ENCODE peak calls at places on chromosome 3, in nine cellular contexts. C is lower lobe of right lung; Y is gastrocnemius medialis; H is CD4-positive, CD25-positive, alpha-beta regulatory T cell; Q is body of pancreas; D is GM23338; V is GM12878; S is ovary; T is suprapubic skin. Z is an unnamed sample.

GRCh38 chr3:49399467-49399866 is 12.3 kb downstream of the RHOA start:
- DNase-seq in D (no peak), S (no peak), T (no peak), H (no peak), Y (no peak), C (peak; percentile 22), V (no peak), Q (no peak), Z (no peak)

GRCh38 chr3:48655063-48655462 is 7.6 kb downstream of the CELSR3 start:
- DNase-seq in C (no peak), T (no peak), D (no peak), Q (no peak), Y (no peak), H (no peak), V (no peak), S (no peak), Z (no peak)

GRCh38 chr3:72678892-72679291 is 169.4 kb downstream of the SHQ1 start:
- DNase-seq in V (peak; percentile 15), T (no peak), D (no peak), S (no peak), Y (no peak), Q (no peak), H (no peak), C (no peak), Z (no peak)

GRCh38 chr3:4751057-4752051 is 227.9 kb upstream of the BHLHE40 start:
- DNase-seq in Y (no peak), C (no peak), Q (no peak), D (no peak), V (no peak), T (no peak), S (no peak), H (no peak), Z (peak; percentile 77)

GRCh38 chr3:71940523-71940922 is 155.6 kb upstream of the PROK2 start:
- DNase-seq in V (no peak), Q (no peak), C (no peak), D (no peak), T (no peak), S (no peak), H (no peak), Y (no peak), Z (no peak)

GRCh38 chr3:194225988-194226663 is 90.2 kb downstream of the HES1 start:
- DNase-seq in H (no peak), Q (no peak), S (no peak), D (no peak), T (no peak), C (no peak), Y (no peak), V (no peak), Z (no peak)

GRCh38 chr3:187975571-187976360 is 178.2 kb upstream of the LPP start:
- DNase-seq in H (no peak), V (no peak), T (peak; percentile 82), D (no peak), S (no peak), C (no peak), Y (peak; percentile 87), Q (no peak), Z (no peak)

GRCh38 chr3:153614563-153614962 is 452.5 kb downstream of the RAP2B start:
- DNase-seq in V (no peak), T (no peak), Y (no peak), S (no peak), D (no peak), H (no peak), Q (no peak), C (no peak), Z (no peak)

GRCh38 chr3:31461441-31461840 is 71.3 kb upstream of the STT3B start:
- DNase-seq in Q (no peak), Y (no peak), S (no peak), C (no peak), D (no peak), H (no peak), T (no peak), V (no peak), Z (no peak)

GRCh38 chr3:26484140-26484539 is 138.4 kb upstream of the LRRC3B start:
- DNase-seq in H (no peak), S (no peak), D (peak; percentile 74), Y (no peak), T (no peak), Q (no peak), C (no peak), V (no peak), Z (no peak)

GRCh38 chr3:33358172-33358781 is 81.0 kb downstream of the FBXL2 start:
- DNase-seq in V (no peak), C (no peak), Q (no peak), S (no peak), Y (no peak), T (no peak), H (no peak), D (no peak), Z (no peak)

GRCh38 chr3:33364060-33364459 is 76.1 kb downstream of the UBP1 start:
- DNase-seq in H (no peak), V (no peak), Q (no peak), D (no peak), S (no peak), C (no peak), Y (no peak), T (no peak), Z (no peak)

GRCh38 chr3:33363113-33363800 is 76.9 kb downstream of the UBP1 start:
- DNase-seq in Y (no peak), V (no peak), H (no peak), D (no peak), T (no peak), C (no peak), Q (no peak), S (no peak), Z (no peak)

GRCh38 chr3:33364531-33365128 is 75.6 kb downstream of the UBP1 start:
- DNase-seq in V (no peak), C (no peak), H (no peak), T (no peak), D (no peak), Y (no peak), Q (no peak), S (no peak), Z (no peak)

DNA sequence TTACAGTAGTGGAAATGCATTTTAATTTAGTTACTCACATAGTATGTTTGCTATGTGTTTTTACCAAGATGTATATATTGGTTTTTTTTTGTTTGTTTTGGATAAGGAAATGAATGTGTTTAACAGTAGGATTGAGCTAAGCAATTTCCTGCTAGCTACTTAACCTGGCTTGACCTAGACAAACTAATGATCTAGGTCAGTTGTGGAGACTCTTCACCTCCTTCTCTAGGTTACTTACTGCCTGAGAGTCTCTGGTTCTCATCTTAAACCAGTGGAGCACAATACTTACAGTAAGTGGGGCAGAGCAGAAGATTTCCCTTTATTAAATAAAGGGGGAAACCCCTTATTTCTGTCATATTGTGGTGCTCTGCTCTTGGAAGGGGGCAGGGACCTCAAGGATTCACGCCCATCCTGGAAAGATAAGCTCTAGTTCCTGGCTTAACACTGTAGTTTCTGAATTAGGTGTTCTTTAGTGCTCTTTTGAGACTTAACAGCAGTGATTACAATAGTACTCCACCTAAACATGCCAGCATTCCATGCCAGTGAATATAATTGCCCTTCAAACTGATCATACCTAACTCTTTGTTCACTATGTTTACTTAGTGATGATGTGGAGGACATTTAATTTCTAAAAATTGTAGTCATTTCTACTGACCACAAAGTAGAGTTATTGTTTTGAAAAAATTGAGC is 79.9 kb downstream of the UBP1 start:
- DNase-seq in C (no peak), T (no peak), Q (no peak), V (no peak), Y (no peak), S (no peak), D (no peak), H (no peak), Z (no peak)
- H3K27ac ChIP-seq in C (no peak overlapping the region), T (no peak overlapping the region), Q (no peak overlapping the region), V (no peak overlapping the region), Y (no peak overlapping the region), S (no peak overlapping the region), D (no peak overlapping the region), H (no peak overlapping the region), Z (no peak overlapping the region)

DNA sequence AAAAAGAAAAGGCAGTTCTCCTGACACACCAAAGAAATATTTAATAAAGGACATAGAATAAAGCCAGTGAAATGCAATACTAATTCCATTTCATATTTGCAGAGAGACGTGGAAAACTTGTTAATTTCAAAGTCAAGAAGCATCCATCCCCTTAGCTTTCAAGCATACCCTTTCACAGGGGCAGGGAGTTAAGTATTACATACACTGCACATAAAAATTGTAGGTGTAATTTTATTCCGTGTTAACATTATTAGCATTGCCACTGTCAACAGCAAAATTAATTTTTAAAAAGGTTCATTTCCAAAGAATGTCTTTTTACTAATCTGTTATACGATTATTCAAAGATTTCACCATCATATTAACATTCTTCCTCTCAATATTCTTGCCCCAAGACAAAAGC is 518.0 kb downstream of the MECOM start:
- DNase-seq in H (no peak), V (no peak), C (no peak), Q (no peak), T (no peak), S (no peak), Y (no peak), D (no peak), Z (no peak)
- H3K27ac ChIP-seq in H (no peak overlapping the region), V (no peak overlapping the region), C (peak overlapping the region; percentile 83), Q (peak overlapping the region; percentile 90), T (no peak overlapping the region), S (no peak overlapping the region), Y (peak overlapping the region; percentile 73), D (no peak overlapping the region), Z (no peak overlapping the region)

DNA sequence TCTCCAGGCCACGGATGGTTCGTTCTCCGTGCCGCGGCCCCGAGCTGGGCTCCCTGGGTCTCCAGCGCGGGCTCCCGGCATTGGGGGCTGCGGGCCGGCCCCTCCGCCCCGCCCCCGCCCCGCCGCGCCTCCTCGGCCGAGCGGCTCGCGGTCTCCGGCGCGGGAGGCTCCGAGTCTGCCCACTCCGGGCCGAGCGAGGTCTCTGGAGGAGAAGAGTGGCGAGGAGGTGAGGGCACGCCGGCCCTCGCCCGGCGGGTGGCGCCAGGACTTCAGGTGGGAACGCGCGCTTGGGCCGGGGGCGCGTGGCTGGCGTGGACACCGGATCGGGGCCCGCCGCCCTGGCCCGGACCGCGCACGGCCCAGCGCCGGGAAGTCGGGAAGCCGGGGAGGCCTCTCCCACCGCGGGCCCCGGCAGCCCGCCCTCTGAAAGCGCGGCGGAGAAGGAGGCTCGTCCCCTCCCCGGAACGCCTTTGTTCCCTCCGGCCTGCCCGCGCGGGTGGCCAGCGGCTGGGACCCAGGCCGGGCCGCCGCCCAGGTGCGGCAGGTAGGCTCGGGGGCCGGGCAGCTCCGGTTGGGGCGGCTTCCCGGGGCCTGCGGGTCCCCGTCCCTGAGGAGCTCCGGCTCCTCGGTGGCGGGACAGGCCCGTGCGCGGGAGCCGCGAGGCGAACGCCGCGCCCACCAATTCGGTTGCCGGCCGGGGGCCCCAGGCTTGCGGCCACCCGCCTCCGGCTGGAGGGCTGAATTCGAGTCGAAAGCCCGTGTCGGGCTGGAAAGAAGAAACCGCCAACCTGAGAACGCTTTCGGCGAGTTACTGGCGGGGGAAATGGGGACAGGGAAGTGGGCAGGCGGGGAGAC is 1.1 kb downstream of the B3GNT5 start:
- DNase-seq in H (no peak), C (peak; percentile 74), Y (peak; percentile 69), Q (peak; percentile 70), D (peak; percentile 74), V (no peak), T (no peak), S (peak; percentile 70), Z (peak; percentile 45)
- H3K27ac ChIP-seq in H (no peak overlapping the region), C (peak overlapping the region; percentile 95), Y (peak overlapping the region; percentile 88), Q (peak overlapping the region; percentile 96), D (no peak overlapping the region), V (no peak overlapping the region), T (peak overlapping the region; percentile 97), S (peak overlapping the region; percentile 96), Z (no peak overlapping the region)

DNA sequence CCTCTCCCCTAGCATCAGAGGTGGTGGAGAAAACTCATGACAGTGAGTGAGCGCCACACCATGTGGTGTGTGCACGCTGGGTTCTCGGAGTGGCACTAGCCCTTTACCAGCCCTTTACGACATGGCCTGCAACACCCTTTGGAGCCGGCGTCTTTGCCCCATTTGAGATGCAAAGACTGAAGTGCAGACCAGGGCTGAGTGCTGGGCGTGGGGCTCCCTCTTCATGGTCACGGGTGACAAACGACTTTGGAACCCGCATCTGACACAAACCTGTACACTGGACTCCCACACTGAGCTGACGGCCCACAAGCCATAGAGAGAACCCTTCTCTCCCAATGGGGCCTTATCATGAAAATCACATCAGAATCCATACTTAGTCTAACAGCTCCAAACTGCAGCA is 76.8 kb upstream of the ALDH1L1 start:
- DNase-seq in T (no peak), Q (no peak), D (no peak), S (no peak), Y (no peak), C (no peak), H (no peak), V (no peak), Z (no peak)
- H3K27ac ChIP-seq in T (no peak overlapping the region), Q (no peak overlapping the region), D (no peak overlapping the region), S (no peak overlapping the region), Y (no peak overlapping the region), C (no peak overlapping the region), H (no peak overlapping the region), V (no peak overlapping the region), Z (no peak overlapping the region)

Z was measured in cardiac muscle cell.